ENCODE peak calls at places on chromosome 19, in four cellular contexts. One of them, this sample, is unnamed.

GRCh38 chr19:9406798-9407352 is 28.5 kb downstream of the ZNF266 start:
- DNase-seq in hepatic stellate cell: peak
- DNase-seq in DMS153: no peak
- DNase-seq in left colon: peak
- DNase-seq in this sample: peak

GRCh38 chr19:40519352-40520322 is 52.8 kb downstream of the SPTBN4 start:
- DNase-seq in left colon: no peak
- DNase-seq in DMS153: no peak
- DNase-seq in hepatic stellate cell: peak
- DNase-seq in this sample: no peak

GRCh38 chr19:3061214-3062161 is 807 bp downstream of the TLE5 start:
- DNase-seq in DMS153: no peak
- DNase-seq in left colon: peak
- DNase-seq in hepatic stellate cell: peak
- DNase-seq in this sample: no peak

GRCh38 chr19:14333101-14333871 is 48.0 kb upstream of the ADGRE5 start:
- DNase-seq in hepatic stellate cell: peak
- DNase-seq in DMS153: no peak
- DNase-seq in left colon: no peak
- DNase-seq in this sample: no peak

GRCh38 chr19:41993612-41994483 is at the start of gene ATP1A3:
- DNase-seq in hepatic stellate cell: peak
- DNase-seq in left colon: no peak
- DNase-seq in DMS153: peak
- DNase-seq in this sample: peak

GRCh38 chr19:38199340-38199739 is 24.7 kb downstream of the DPF1 start:
- DNase-seq in hepatic stellate cell: no peak
- DNase-seq in DMS153: no peak
- DNase-seq in left colon: no peak
- DNase-seq in this sample: no peak

GRCh38 chr19:13825489-13826475 is 30.5 kb downstream of the ZSWIM4 start:
- DNase-seq in hepatic stellate cell: no peak
- DNase-seq in DMS153: no peak
- DNase-seq in left colon: no peak
- DNase-seq in this sample: no peak

GRCh38 chr19:54448037-54448773 is 794 bp upstream of the LENG8 start:
- DNase-seq in left colon: peak
- DNase-seq in DMS153: no peak
- DNase-seq in hepatic stellate cell: peak
- DNase-seq in this sample: no peak

GRCh38 chr19:5494780-5495179 is 39.6 kb downstream of the ZNRF4 start:
- DNase-seq in DMS153: no peak
- DNase-seq in hepatic stellate cell: no peak
- DNase-seq in left colon: no peak
- DNase-seq in this sample: no peak

GRCh38 chr19:12769689-12770088 is 5.7 kb downstream of the HOOK2 start:
- DNase-seq in left colon: peak
- DNase-seq in DMS153: peak
- DNase-seq in hepatic stellate cell: no peak
- DNase-seq in this sample: no peak

GRCh38 chr19:4896372-4896771 is 6.3 kb downstream of the ARRDC5 start:
- DNase-seq in left colon: no peak
- DNase-seq in DMS153: no peak
- DNase-seq in hepatic stellate cell: no peak
- DNase-seq in this sample: no peak

GRCh38 chr19:51020988-51021651 is 1.6 kb upstream of the KLK10 start:
- DNase-seq in hepatic stellate cell: peak
- DNase-seq in left colon: no peak
- DNase-seq in DMS153: peak
- DNase-seq in this sample: peak

GRCh38 chr19:40512473-40513344 is 45.9 kb downstream of the SPTBN4 start:
- DNase-seq in DMS153: no peak
- DNase-seq in left colon: no peak
- DNase-seq in hepatic stellate cell: no peak
- DNase-seq in this sample: no peak

GRCh38 chr19:33823341-33823740 is 26.7 kb downstream of the KCTD15 start:
- DNase-seq in hepatic stellate cell: no peak
- DNase-seq in DMS153: no peak
- DNase-seq in left colon: no peak
- DNase-seq in this sample: no peak

GRCh38 chr19:7502552-7502951 is 13.4 kb upstream of the ZNF358 start:
- DNase-seq in hepatic stellate cell: no peak
- DNase-seq in DMS153: no peak
- DNase-seq in left colon: no peak
- DNase-seq in this sample: no peak

GRCh38 chr19:10797078-10797477 is 38.9 kb downstream of the TMED1 start:
- DNase-seq in hepatic stellate cell: no peak
- DNase-seq in DMS153: no peak
- DNase-seq in left colon: no peak
- DNase-seq in this sample: no peak

GRCh38 chr19:18832331-18833140 is 777 bp downstream of the UPF1 start:
- DNase-seq in left colon: no peak
- DNase-seq in DMS153: no peak
- DNase-seq in hepatic stellate cell: peak
- DNase-seq in this sample: no peak

GRCh38 chr19:49718511-49718910 is 27.6 kb downstream of the CPT1C start:
- DNase-seq in left colon: no peak
- DNase-seq in hepatic stellate cell: peak
- DNase-seq in DMS153: no peak
- DNase-seq in this sample: no peak

GRCh38 chr19:50461066-50461875 is 15.0 kb upstream of the EMC10 start:
- DNase-seq in hepatic stellate cell: peak
- DNase-seq in DMS153: peak
- DNase-seq in left colon: no peak
- DNase-seq in this sample: peak

GRCh38 chr19:45767881-45768643 is 990 bp downstream of the SIX5 start:
- DNase-seq in left colon: peak
- DNase-seq in DMS153: no peak
- DNase-seq in hepatic stellate cell: peak
- DNase-seq in this sample: no peak

GRCh38 chr19:33795370-33796163 is 1.1 kb upstream of the KCTD15 start:
- DNase-seq in left colon: peak
- DNase-seq in DMS153: peak
- DNase-seq in hepatic stellate cell: peak
- DNase-seq in this sample: peak

GRCh38 chr19:58572818-58573657 is at the start of gene MZF1:
- DNase-seq in hepatic stellate cell: peak
- DNase-seq in DMS153: no peak
- DNase-seq in left colon: peak
- DNase-seq in this sample: no peak

GRCh38 chr19:52896431-52897148 is 845 bp downstream of the ZNF320 start:
- DNase-seq in left colon: peak
- DNase-seq in DMS153: no peak
- DNase-seq in hepatic stellate cell: peak
- DNase-seq in this sample: peak

GRCh38 chr19:30609656-30610270 is 237.6 kb downstream of the ZNF536 start:
- DNase-seq in left colon: no peak
- DNase-seq in DMS153: no peak
- DNase-seq in hepatic stellate cell: no peak
- DNase-seq in this sample: no peak

GRCh38 chr19:47258895-47259555 is 2.7 kb downstream of the CCDC9 start:
- DNase-seq in left colon: no peak
- DNase-seq in hepatic stellate cell: no peak
- DNase-seq in DMS153: no peak
- DNase-seq in this sample: no peak

GRCh38 chr19:30222428-30222873 is 149.7 kb upstream of the ZNF536 start:
- DNase-seq in left colon: no peak
- DNase-seq in DMS153: no peak
- DNase-seq in hepatic stellate cell: no peak
- DNase-seq in this sample: no peak

GRCh38 chr19:53192771-53193533 is at the start of gene ZNF665:
- DNase-seq in hepatic stellate cell: peak
- DNase-seq in DMS153: no peak
- DNase-seq in left colon: peak
- DNase-seq in this sample: peak

GRCh38 chr19:31096047-31096446 is 253.2 kb downstream of the TSHZ3 start:
- DNase-seq in DMS153: no peak
- DNase-seq in left colon: no peak
- DNase-seq in hepatic stellate cell: no peak
- DNase-seq in this sample: no peak

GRCh38 chr19:17671906-17672305 is 16.2 kb downstream of the UNC13A start:
- DNase-seq in hepatic stellate cell: no peak
- DNase-seq in left colon: no peak
- DNase-seq in DMS153: peak
- DNase-seq in this sample: peak

GRCh38 chr19:8615813-8616596 is 5.5 kb upstream of the ADAMTS10 start:
- DNase-seq in left colon: no peak
- DNase-seq in hepatic stellate cell: peak
- DNase-seq in DMS153: no peak
- DNase-seq in this sample: no peak

GRCh38 chr19:4036576-4037300 is 29.2 kb downstream of the PIAS4 start:
- DNase-seq in hepatic stellate cell: no peak
- DNase-seq in DMS153: no peak
- DNase-seq in left colon: no peak
- DNase-seq in this sample: no peak